ENCODE peak calls at places on chromosomes 16 and 17, in nine cellular contexts. H, C, B, T, R, Q, J, Z and E are unnamed samples.

GRCh38 chr17:31935512-31935911 is 1.3 kb upstream of the SUZ12 start:
- DNase-seq in H (no peak), C (no peak), B (no peak), T (no peak), R (no peak), Q (no peak), J (no peak), Z (no peak), E (no peak)

GRCh38 chr17:50134206-50135110 is 4.5 kb upstream of the SAMD14 start:
- DNase-seq in H (no peak), C (no peak), B (no peak), T (no peak), R (no peak), Q (no peak), J (no peak), Z (no peak), E (peak)

GRCh38 chr17:4592240-4593005 is 8.1 kb downstream of the SMTNL2 start:
- DNase-seq in H (no peak), C (no peak), B (no peak), T (no peak), R (no peak), Q (no peak), J (no peak), Z (no peak), E (no peak)

GRCh38 chr17:65228734-65229390 is 91.7 kb downstream of the RGS9 start:
- DNase-seq in H (peak), C (no peak), B (no peak), T (peak), R (no peak), Q (peak), J (peak), Z (no peak), E (peak)

GRCh38 chr16:22188595-22189442 is 17.3 kb upstream of the EEF2K start:
- DNase-seq in H (peak), C (peak), B (peak), T (peak), R (peak), Q (peak), J (no peak), Z (no peak), E (peak)

GRCh38 chr17:900336-900735 is 79.2 kb downstream of the NXN start:
- DNase-seq in H (no peak), C (no peak), B (no peak), T (no peak), R (no peak), Q (no peak), J (no peak), Z (no peak), E (no peak)

GRCh38 chr17:17080181-17080631 is 37.9 kb downstream of the MPRIP start:
- DNase-seq in H (no peak), C (no peak), B (no peak), T (no peak), R (no peak), Q (no peak), J (no peak), Z (no peak), E (no peak)

GRCh38 chr16:3264137-3265036 is 8.0 kb upstream of the MEFV start:
- DNase-seq in H (peak), C (peak), B (peak), T (peak), R (peak), Q (peak), J (peak), Z (peak), E (peak)

GRCh38 chr17:74201250-74201649 is 2.2 kb upstream of the RPL38 start:
- DNase-seq in H (peak), C (no peak), B (no peak), T (peak), R (no peak), Q (peak), J (peak), Z (no peak), E (no peak)

GRCh38 chr16:58027341-58028167 is 2.0 kb downstream of the MMP15 start:
- DNase-seq in H (peak), C (no peak), B (no peak), T (no peak), R (no peak), Q (peak), J (no peak), Z (no peak), E (no peak)

GRCh38 chr16:74611721-74612120 is 4.8 kb upstream of the GLG1 start:
- DNase-seq in H (no peak), C (peak), B (no peak), T (no peak), R (no peak), Q (peak), J (no peak), Z (no peak), E (no peak)

GRCh38 chr17:41914358-41914766 is 4.4 kb downstream of the ACLY start:
- DNase-seq in H (no peak), C (no peak), B (no peak), T (no peak), R (no peak), Q (peak), J (no peak), Z (no peak), E (no peak)

GRCh38 chr17:60535382-60536279 is 9.6 kb upstream of the APPBP2 start:
- DNase-seq in H (no peak), C (peak), B (no peak), T (no peak), R (no peak), Q (no peak), J (no peak), Z (no peak), E (peak)

GRCh38 chr17:70171159-70171558 is 1.8 kb downstream of the KCNJ2 start:
- DNase-seq in H (peak), C (no peak), B (no peak), T (peak), R (no peak), Q (no peak), J (no peak), Z (no peak), E (no peak)

GRCh38 chr17:78120971-78121800 is 7.4 kb downstream of the TMC6 start:
- DNase-seq in H (no peak), C (no peak), B (no peak), T (no peak), R (no peak), Q (no peak), J (no peak), Z (no peak), E (no peak)

GRCh38 chr17:36057900-36058299 is 6.2 kb upstream of the CCL18 start:
- DNase-seq in H (no peak), C (no peak), B (no peak), T (no peak), R (no peak), Q (no peak), J (no peak), Z (no peak), E (no peak)

GRCh38 chr17:81523139-81524062 is 4.8 kb upstream of the FSCN2 start:
- DNase-seq in H (no peak), C (no peak), B (no peak), T (peak), R (no peak), Q (peak), J (no peak), Z (no peak), E (no peak)

GRCh38 chr17:15890279-15890892 is 54.5 kb upstream of the ADORA2B start:
- DNase-seq in H (no peak), C (no peak), B (no peak), T (no peak), R (no peak), Q (no peak), J (no peak), Z (no peak), E (no peak)

GRCh38 chr16:57480127-57480753 is 6.1 kb downstream of the DOK4 start:
- DNase-seq in H (no peak), C (no peak), B (no peak), T (no peak), R (no peak), Q (peak), J (no peak), Z (no peak), E (peak)

GRCh38 chr16:52976539-52977167 is 76.0 kb downstream of the CHD9NB start:
- DNase-seq in H (peak), C (no peak), B (no peak), T (peak), R (no peak), Q (peak), J (no peak), Z (no peak), E (peak)

GRCh38 chr17:27578718-27579085 is 52.3 kb upstream of the LGALS9 start:
- DNase-seq in H (no peak), C (no peak), B (no peak), T (no peak), R (no peak), Q (peak), J (no peak), Z (peak), E (no peak)

GRCh38 chr16:87681990-87682570 is 79.8 kb downstream of the JPH3 start:
- DNase-seq in H (no peak), C (peak), B (no peak), T (no peak), R (no peak), Q (peak), J (no peak), Z (no peak), E (peak)

GRCh38 chr16:27110524-27110896 is 43.8 kb downstream of the C16orf82 start:
- DNase-seq in H (no peak), C (no peak), B (no peak), T (no peak), R (no peak), Q (no peak), J (no peak), Z (no peak), E (no peak)

GRCh38 chr17:67439269-67439668 is 62.2 kb downstream of the PITPNC1 start:
- DNase-seq in H (no peak), C (no peak), B (no peak), T (no peak), R (no peak), Q (no peak), J (no peak), Z (no peak), E (no peak)

GRCh38 chr16:77424841-77425604 is 9.8 kb downstream of the ADAMTS18 start:
- DNase-seq in H (no peak), C (no peak), B (no peak), T (no peak), R (no peak), Q (no peak), J (no peak), Z (no peak), E (no peak)

GRCh38 chr17:75288784-75289121 is 480 bp downstream of the SLC25A19 start:
- DNase-seq in H (peak), C (no peak), B (no peak), T (peak), R (no peak), Q (no peak), J (no peak), Z (no peak), E (peak)